ENCODE peak calls at places on chromosomes 11 and 22, in seven cellular contexts. Z, F, E, J, O, L and U are unnamed samples.

GRCh38 chr11:2721163-2721935 is 21.6 kb upstream of the KCNQ1OT1 start:
- DNase-seq in Z (no peak), F (no peak), E (peak; percentile 11), J (no peak), O (peak; percentile 50), L (no peak), U (no peak)

GRCh38 chr22:32880061-32880460 is 78.6 kb downstream of the TIMP3 start:
- DNase-seq in Z (no peak), F (no peak), E (no peak), J (no peak), O (no peak), L (no peak), U (no peak)

GRCh38 chr22:50398698-50399648 is 55.8 kb downstream of the PPP6R2 start:
- DNase-seq in Z (no peak), F (no peak), E (no peak), J (no peak), O (no peak), L (no peak), U (no peak)

GRCh38 chr11:61889831-61890230 is 1.5 kb downstream of the FADS3 start:
- DNase-seq in Z (no peak), F (no peak), E (peak; percentile 46), J (no peak), O (no peak), L (no peak), U (no peak)

GRCh38 chr11:114059984-114060401 is 482 bp downstream of the ZBTB16 start:
- DNase-seq in Z (no peak), F (no peak), E (peak; percentile 78), J (no peak), O (no peak), L (peak; percentile 41), U (no peak)

GRCh38 chr22:42990131-42990838 is 24.7 kb downstream of the PACSIN2 start:
- DNase-seq in Z (no peak), F (peak; percentile 63), E (peak; percentile 0), J (no peak), O (no peak), L (peak; percentile 53), U (no peak)

GRCh38 chr11:76752321-76753175 is 30.6 kb upstream of the TSKU start:
- DNase-seq in Z (no peak), F (no peak), E (no peak), J (no peak), O (peak; percentile 89), L (no peak), U (no peak)

GRCh38 chr22:47071078-47071811 is 308.8 kb downstream of the TBC1D22A start:
- DNase-seq in Z (no peak), F (no peak), E (peak; percentile 16), J (no peak), O (no peak), L (no peak), U (no peak)